ENCODE peak calls at places on chromosomes 4 and X, in five cellular contexts. D, Z, S, O and C are unnamed samples.
A peak's percentile ranks its signal among the peaks of the same experiment; 100 is the strongest.

GRCh38 chr4:122577808-122578781 is 42.8 kb downstream of the IL21 start:
- DNase-seq in O (peak; percentile 39), D (peak; percentile 39), S (peak; percentile 56), Z (peak; percentile 71), C (peak; percentile 37)

GRCh38 chr4:15893967-15894366 is 44.6 kb downstream of the FGFBP1 start:
- DNase-seq in S (no peak), D (peak; percentile 99), O (no peak), Z (no peak), C (peak; percentile 97)

GRCh38 chr4:579543-580175 is 3.6 kb upstream of the TMEM271 start:
- DNase-seq in S (no peak), O (no peak), Z (no peak), D (no peak), C (no peak)

GRCh38 chrX:42771836-42772335 is 6.1 kb downstream of the PPP1R2C start:
- DNase-seq in D (no peak), Z (no peak), S (no peak), O (no peak), C (no peak)

GRCh38 chr4:163476761-163477438 is 3.3 kb upstream of the TKTL2 start:
- DNase-seq in S (no peak), Z (no peak), O (no peak), D (no peak), C (no peak)

GRCh38 chr4:141041021-141041476 is 92.2 kb downstream of the RNF150 start:
- DNase-seq in Z (no peak), O (no peak), S (no peak), D (peak; percentile 11), C (peak; percentile 60)

GRCh38 chr4:46450556-46450955 is 60.6 kb upstream of the GABRA2 start:
- DNase-seq in D (no peak), S (no peak), Z (no peak), O (no peak), C (no peak)

GRCh38 chrX:134324359-134324758 is 87.4 kb downstream of the CCDC160 start:
- DNase-seq in S (no peak), Z (no peak), O (no peak), D (no peak), C (no peak)

GRCh38 chrX:21911481-21911880 is 29.0 kb upstream of the SMS start:
- DNase-seq in S (no peak), O (no peak), D (no peak), Z (no peak), C (no peak)